ENCODE peak calls at places on chromosomes 4 and X, in four cellular contexts. D is neural progenitor cell, H is IMR-90, Z is H1. Q is an unnamed sample.

GRCh38 chr4:151721466-151721865 is 39.3 kb downstream of the GATB start:
- DNase-seq in D (no peak), H (no peak), Z (no peak), Q (peak)

GRCh38 chr4:1330761-1331590 is 16.0 kb upstream of the UVSSA start:
- DNase-seq in D (no peak), H (no peak), Z (no peak), Q (no peak)

GRCh38 chr4:1549638-1550035 is 134.5 kb downstream of the FAM53A start:
- DNase-seq in D (no peak), H (no peak), Z (no peak), Q (no peak)

GRCh38 chr4:94744830-94745229 is 12.9 kb upstream of the BMPR1B start:
- DNase-seq in D (no peak), H (no peak), Z (no peak), Q (no peak)

GRCh38 chr4:168059251-168059650 is 33.1 kb upstream of the ANXA10 start:
- DNase-seq in D (no peak), H (peak), Z (no peak), Q (peak)

GRCh38 chr4:172786039-172786792 is 382.4 kb upstream of the GALNT7 start:
- DNase-seq in D (no peak), H (peak), Z (no peak), Q (peak)

GRCh38 chr4:175951794-175952193 is 113.8 kb upstream of the WDR17 start:
- DNase-seq in D (no peak), H (peak), Z (no peak), Q (no peak)

GRCh38 chrX:114611018-114611619 is 27.2 kb downstream of the HTR2C start:
- DNase-seq in D (peak), H (peak), Z (no peak), Q (peak)

GRCh38 chr4:184364100-184364921 is 110.0 kb downstream of the IRF2 start:
- DNase-seq in D (no peak), H (no peak), Z (no peak), Q (no peak)

GRCh38 chrX:74449322-74449936 is 28.1 kb downstream of the SLC16A2 start:
- DNase-seq in D (no peak), H (peak), Z (no peak), Q (no peak)

GRCh38 chr4:53720776-53721175 is 129.5 kb upstream of the LNX1 start:
- DNase-seq in D (no peak), H (no peak), Z (no peak), Q (no peak)

GRCh38 chr4:7513731-7514130 is 79.0 kb upstream of the PSAPL1 start:
- DNase-seq in D (no peak), H (peak), Z (no peak), Q (peak)

GRCh38 chr4:17613761-17614415 is 553 bp upstream of the MED28 start:
- DNase-seq in D (peak), H (peak), Z (no peak), Q (peak)

GRCh38 chr4:15506464-15506863 is 36.8 kb downstream of the CC2D2A start:
- DNase-seq in D (no peak), H (peak), Z (no peak), Q (no peak)

GRCh38 chrX:47863187-47863586 is 26.5 kb downstream of the ZNF81 start:
- DNase-seq in D (no peak), H (no peak), Z (no peak), Q (no peak)

GRCh38 chr4:82626251-82626868 is 64.6 kb upstream of the TMEM150C start:
- DNase-seq in D (no peak), H (no peak), Z (no peak), Q (no peak)

GRCh38 chr4:11495818-11496217 is 67.1 kb upstream of the HS3ST1 start:
- DNase-seq in D (no peak), H (no peak), Z (no peak), Q (no peak)

GRCh38 chr4:68011684-68012083 is 48.4 kb upstream of the TMPRSS11A start:
- DNase-seq in D (no peak), H (no peak), Z (no peak), Q (no peak)

GRCh38 chrX:85365370-85365995 is 14.0 kb downstream of the POF1B start:
- DNase-seq in D (peak), H (no peak), Z (no peak), Q (no peak)

GRCh38 chr4:186831574-186831973 is 107.9 kb upstream of the FAT1 start:
- DNase-seq in D (no peak), H (no peak), Z (no peak), Q (no peak)

GRCh38 chr4:8762356-8762755 is 109.3 kb downstream of the HMX1 start:
- DNase-seq in D (no peak), H (no peak), Z (no peak), Q (no peak)

GRCh38 chr4:26807330-26807729 is 53.3 kb upstream of the STIM2 start:
- DNase-seq in D (no peak), H (no peak), Z (no peak), Q (no peak)

GRCh38 chr4:87220094-87220831 is at the start of gene KLHL8:
- DNase-seq in D (peak), H (peak), Z (peak), Q (peak)
- TF ChIP-seq CTCF in D (no peak), H (peak), Z (no peak), Q (peak)

GRCh38 chrX:129783176-129783776 is 3.5 kb downstream of the SASH3 start:
- DNase-seq in D (no peak), H (no peak), Z (no peak), Q (no peak)
- H3K4me3 ChIP-seq in D (no peak), H (no peak), Z (no peak), Q (no peak)

GRCh38 chr4:72067051-72067450 is 35.3 kb downstream of the NPFFR2 start:
- DNase-seq in D (no peak), H (no peak), Z (no peak), Q (no peak)

GRCh38 chr4:72063726-72064125 is 31.9 kb downstream of the NPFFR2 start:
- DNase-seq in D (no peak), H (no peak), Z (no peak), Q (no peak)
- TF ChIP-seq CTCF in D (no peak), H (no peak), Z (no peak), Q (no peak)

DNA sequence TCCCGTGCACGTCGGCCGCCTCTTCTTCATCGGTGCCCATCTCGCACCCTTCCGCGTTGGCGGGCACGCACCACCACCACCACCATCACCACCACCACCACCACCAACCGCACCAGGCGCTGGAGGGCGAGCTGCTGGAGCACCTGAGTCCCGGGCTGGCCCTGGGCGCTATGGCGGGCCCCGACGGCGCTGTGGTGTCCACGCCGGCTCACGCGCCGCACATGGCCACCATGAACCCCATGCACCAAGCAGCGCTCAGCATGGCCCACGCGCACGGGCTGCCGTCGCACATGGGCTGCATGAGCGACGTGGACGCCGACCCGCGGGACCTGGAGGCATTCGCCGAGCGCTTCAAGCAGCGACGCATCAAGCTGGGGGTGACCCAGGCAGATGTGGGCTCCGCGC is 1.3 kb downstream of the POU4F2 start:
- DNase-seq in D (no peak), H (no peak), Z (no peak), Q (no peak)
- H3K4me3 ChIP-seq in D (no peak), H (no peak), Z (peak), Q (no peak)

GRCh38 chr4:20313237-20314030 is 61.7 kb downstream of the SLIT2 start:
- DNase-seq in D (peak), H (no peak), Z (peak), Q (no peak)
- TF ChIP-seq CTCF in D (peak), H (no peak), Z (peak), Q (no peak)

DNA sequence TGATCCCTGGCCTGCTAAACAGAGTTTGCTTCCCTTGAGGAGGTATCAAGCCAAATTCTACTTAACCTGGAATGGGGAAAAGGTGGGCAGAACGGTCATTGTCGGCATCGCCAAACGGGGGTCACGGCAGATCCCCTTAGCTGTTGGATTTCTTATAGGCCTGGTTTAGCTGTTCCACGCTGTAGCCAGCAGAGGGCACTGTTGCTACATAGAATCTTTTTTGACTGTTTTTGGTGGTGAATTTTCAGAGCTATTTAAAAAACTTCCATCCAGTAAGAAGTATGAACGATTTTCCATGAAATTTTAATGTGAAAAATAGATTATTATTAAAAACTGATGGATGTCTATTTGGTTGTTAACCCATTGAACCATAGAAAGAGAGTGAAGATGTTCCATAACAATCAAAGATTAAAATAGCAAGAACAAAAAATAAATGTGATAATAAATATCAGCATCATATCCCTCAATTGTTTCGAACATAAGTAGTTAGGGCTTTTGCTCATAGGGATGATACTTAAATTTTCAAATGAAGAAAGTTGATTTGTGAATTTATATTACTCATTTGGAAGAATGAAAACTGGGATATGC is 56.6 kb downstream of the LINC00632 start:
- DNase-seq in D (peak), H (peak), Z (no peak), Q (no peak)
- H3K4me3 ChIP-seq in D (no peak), H (peak), Z (peak), Q (peak)

Q was measured in foreskin fibroblast.